ENCODE peak calls at places on chromosomes 13 and 19, in four cellular contexts. J, L, F and P are unnamed samples.

GRCh38 chr13:102757006-102757405 is 16.6 kb downstream of the TEX30 start:
- DNase-seq in F (no peak), L (no peak), J (no peak), P (no peak)

GRCh38 chr13:114089751-114090400 is 42.5 kb downstream of the RASA3 start:
- DNase-seq in F (no peak), J (no peak), L (no peak), P (no peak)

GRCh38 chr19:47084879-47085439 is 28.6 kb downstream of the ZC3H4 start:
- DNase-seq in J (no peak), L (no peak), F (no peak), P (no peak)

GRCh38 chr13:46866150-46866549 is 30.7 kb downstream of the HTR2A start:
- DNase-seq in L (no peak), F (no peak), J (no peak), P (peak)

GRCh38 chr13:25421602-25422001 is 49.8 kb downstream of the ATP8A2 start:
- DNase-seq in F (no peak), L (no peak), J (no peak), P (no peak)

GRCh38 chr13:73467103-73467502 is 408.3 kb downstream of the KLF5 start:
- DNase-seq in F (no peak), J (no peak), L (no peak), P (no peak)

GRCh38 chr13:59415498-59415897 is 748.2 kb downstream of the DIAPH3 start:
- DNase-seq in L (no peak), F (no peak), J (no peak), P (no peak)

GRCh38 chr13:112441226-112441625 is 65.1 kb downstream of the SPACA7 start:
- DNase-seq in L (no peak), F (peak), J (no peak), P (no peak)

GRCh38 chr13:79786176-79786575 is 305.2 kb downstream of the NDFIP2 start:
- DNase-seq in J (no peak), F (no peak), L (no peak), P (no peak)

GRCh38 chr19:54452626-54453025 is 3.6 kb downstream of the LENG8 start:
- DNase-seq in L (no peak), J (no peak), F (no peak), P (peak)

GRCh38 chr13:110702591-110703526 is 3.1 kb downstream of the CARS2 start:
- DNase-seq in L (no peak), F (no peak), J (no peak), P (no peak)

DNA sequence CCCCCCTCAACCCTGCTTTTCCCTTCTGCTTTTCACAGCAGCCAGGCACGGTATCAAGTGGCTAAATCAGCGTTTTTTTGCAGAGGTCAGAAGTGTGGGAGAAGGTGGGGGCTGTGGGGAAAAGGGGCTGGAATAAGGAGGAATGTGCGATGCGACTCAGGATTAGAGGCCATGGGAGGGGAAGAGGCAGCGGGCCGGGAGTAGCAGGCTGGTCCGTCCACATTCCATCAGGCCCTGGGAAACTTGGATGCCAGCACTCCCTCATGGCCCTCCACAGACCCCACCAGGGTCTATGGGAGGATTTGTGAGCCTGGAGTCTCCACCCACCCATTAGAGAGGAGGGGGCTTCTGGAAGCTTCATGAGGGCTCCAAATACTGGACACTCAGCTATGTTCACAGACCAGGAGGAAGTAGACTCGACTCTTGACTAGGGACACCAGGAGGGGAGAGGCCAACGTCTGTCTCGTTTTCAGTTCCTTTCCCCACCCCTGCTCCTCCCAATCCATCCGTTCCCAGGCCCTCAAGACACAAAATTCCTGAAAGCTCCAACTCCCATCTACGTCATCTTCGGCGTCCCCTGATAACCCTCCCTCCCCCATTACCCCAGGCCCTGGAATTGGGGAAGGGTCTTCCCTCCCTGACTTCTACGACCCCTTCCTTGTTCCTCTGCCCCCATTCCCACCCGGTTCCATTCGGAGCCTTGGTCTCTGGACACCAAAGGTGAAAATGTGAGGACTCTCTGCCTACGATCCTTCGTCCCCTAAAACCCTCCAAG is 3.3 kb upstream of the KCNC3 start:
- DNase-seq in L (no peak), J (no peak), F (peak), P (no peak)
- H3K4me3 ChIP-seq in L (peak), J (no peak), F (no peak), P (no peak)

GRCh38 chr19:49017666-49018351 is 918 bp upstream of the LHB start:
- DNase-seq in J (no peak), L (peak), F (peak), P (peak)

GRCh38 chr19:49017041-49017665 is at the start of gene LHB:
- DNase-seq in J (no peak), F (no peak), L (no peak), P (no peak)

GRCh38 chr19:49020931-49021895 is 2.9 kb downstream of the CGB3 start:
- DNase-seq in L (no peak), J (no peak), F (no peak), P (no peak)

GRCh38 chr19:49020342-49020741 is 3.5 kb upstream of the LHB start:
- DNase-seq in J (no peak), F (no peak), L (peak), P (no peak)

GRCh38 chr19:49019242-49019932 is 2.5 kb upstream of the LHB start:
- DNase-seq in F (peak), J (no peak), L (peak), P (peak)
- H3K4me3 ChIP-seq in F (no peak), J (peak), L (peak), P (no peak)

GRCh38 chr19:8938576-8938975 is 71.6 kb downstream of the MUC16 start:
- DNase-seq in F (no peak), L (no peak), J (no peak), P (no peak)
- H3K4me3 ChIP-seq in F (no peak), L (no peak), J (no peak), P (no peak)

DNA sequence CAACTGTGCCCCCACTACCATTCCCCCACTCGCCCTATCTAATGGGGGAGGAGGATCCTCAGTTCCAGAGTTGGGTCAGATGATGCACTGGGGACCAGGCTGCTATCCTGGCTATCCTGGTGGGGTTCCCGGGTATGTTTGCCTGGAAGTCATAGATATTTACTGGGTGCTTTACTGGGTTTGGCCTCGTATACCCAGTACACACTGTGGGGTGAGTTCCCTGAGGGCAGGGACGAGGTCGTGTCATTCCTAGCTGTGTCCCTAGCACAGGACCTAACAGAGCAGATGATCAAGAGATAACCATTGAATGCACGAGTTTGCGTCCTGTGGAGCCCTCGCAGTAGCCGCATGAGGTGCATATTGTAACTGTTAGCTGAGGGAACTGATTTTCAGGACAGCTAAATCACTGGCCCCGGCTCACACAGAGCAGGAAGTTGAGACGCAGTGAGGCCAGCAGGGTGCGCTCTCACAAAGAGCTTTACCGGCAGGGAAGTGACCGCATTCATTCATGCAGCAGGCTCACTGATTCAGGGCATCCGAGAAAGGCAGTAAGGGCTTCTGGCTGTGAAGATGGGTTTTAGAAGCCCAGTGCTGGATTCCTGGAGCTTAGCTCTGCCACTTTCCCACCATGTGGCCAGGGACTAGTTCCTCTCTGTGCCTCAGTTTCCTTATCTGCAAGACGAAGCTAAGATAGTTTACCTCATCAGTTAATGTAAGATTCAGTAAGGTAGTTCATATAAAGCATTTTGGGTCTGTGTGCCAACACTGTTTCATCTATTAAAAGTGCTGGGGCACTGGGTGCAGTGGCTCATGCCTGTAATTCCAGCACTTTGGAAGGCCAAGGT is 6.0 kb downstream of the RUVBL2 start:
- DNase-seq in L (peak), F (peak), J (no peak), P (no peak)
- H3K4me3 ChIP-seq in L (no peak), F (no peak), J (no peak), P (no peak)

GRCh38 chr19:35117791-35118190 is 2.2 kb downstream of the FXYD3 start:
- DNase-seq in J (no peak), L (peak), F (no peak), P (peak)

GRCh38 chr19:35117017-35117570 is 1.5 kb downstream of the FXYD3 start:
- DNase-seq in L (no peak), J (no peak), F (no peak), P (no peak)

GRCh38 chr19:35116085-35116801 is 620 bp downstream of the FXYD3 start:
- DNase-seq in L (peak), F (no peak), J (no peak), P (peak)

GRCh38 chr19:35114656-35115537 is 726 bp upstream of the FXYD3 start:
- DNase-seq in L (peak), F (peak), J (no peak), P (peak)

GRCh38 chr19:35115538-35115951 is at the start of gene FXYD3:
- DNase-seq in F (no peak), L (peak), J (no peak), P (peak)
- H3K4me3 ChIP-seq in F (no peak), L (peak), J (peak), P (peak)

DNA sequence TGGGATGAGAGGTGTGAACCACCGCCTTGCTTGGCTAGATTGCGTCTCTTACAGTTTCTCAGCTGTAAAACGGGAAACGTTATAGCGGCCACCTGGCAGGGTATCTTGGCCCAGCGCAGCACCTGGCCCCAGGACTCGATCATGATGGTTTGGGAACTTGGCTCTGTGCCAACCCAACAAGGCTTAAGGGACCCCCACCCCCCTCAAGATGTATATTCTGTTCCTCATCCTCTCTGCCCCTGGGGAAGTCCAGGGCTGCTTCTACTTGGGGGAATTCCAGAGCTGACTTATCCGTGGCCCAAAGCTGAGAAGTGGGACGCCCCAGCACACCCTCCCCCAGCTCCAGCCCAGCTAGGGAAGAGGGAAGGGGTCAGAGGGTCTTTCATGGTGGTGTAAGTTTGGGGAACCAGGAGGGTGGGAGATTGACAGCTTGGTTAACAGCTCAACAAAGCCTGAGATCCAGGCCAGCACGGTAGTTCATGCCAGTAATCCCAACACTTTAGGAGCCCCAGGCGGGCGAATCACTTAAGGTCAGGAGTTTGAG is 695 bp downstream of the ICAM1 start:
- DNase-seq in F (no peak), L (no peak), J (no peak), P (peak)
- H3K4me3 ChIP-seq in F (no peak), L (peak), J (peak), P (no peak)

GRCh38 chr19:7083076-7083956 is 13.8 kb downstream of the ZNF557 start:
- DNase-seq in J (no peak), L (no peak), F (no peak), P (no peak)
- H3K4me3 ChIP-seq in J (no peak), L (no peak), F (peak), P (no peak)